ENCODE peak calls at places on chromosomes 5 and 9, in eight cellular contexts. P is neural progenitor cell, O is left ventricle myocardium inferior, I is upper lobe of right lung, E is fibroblast of lung, Q is ovary, W is BE2C, C is IMR-90. G is an unnamed sample. For H3K4me1, the result is how much of the 10 kb centered on the place peaks cover.

GRCh38 chr9:104682642-104683041 is 11.7 kb upstream of the OR13D1 start:
- DNase-seq in W (no peak), Q (no peak), E (peak), O (no peak), P (peak), I (no peak), C (peak), G (no peak)

GRCh38 chr9:35951736-35952135 is 6.2 kb downstream of the OR2S2 start:
- DNase-seq in E (peak), I (no peak), O (no peak), P (no peak), Q (no peak), C (peak), W (no peak), G (no peak)

GRCh38 chr5:131855452-131855851 is 58.6 kb upstream of the FNIP1 start:
- DNase-seq in I (no peak), C (no peak), O (no peak), P (no peak), W (no peak), E (no peak), Q (no peak), G (no peak)

GRCh38 chr5:68242743-68243142 is 27.2 kb downstream of the PIK3R1 start:
- DNase-seq in P (no peak), I (no peak), W (no peak), C (peak), Q (no peak), O (no peak), E (peak), G (no peak)

GRCh38 chr9:18036364-18036896 is 437.5 kb upstream of the ADAMTSL1 start:
- DNase-seq in P (no peak), Q (no peak), C (no peak), E (no peak), W (no peak), O (no peak), I (no peak), G (no peak)

GRCh38 chr9:83138422-83139135 is 75.6 kb upstream of the RASEF start:
- DNase-seq in O (no peak), C (no peak), P (no peak), E (no peak), I (no peak), W (no peak), Q (no peak), G (no peak)

GRCh38 chr5:179253730-179254129 is 91.5 kb downstream of the ADAMTS2 start:
- DNase-seq in E (no peak), Q (peak), W (no peak), C (no peak), I (peak), P (no peak), O (no peak), G (peak)

GRCh38 chr5:74616236-74617146 is 24.0 kb downstream of the ENC1 start:
- DNase-seq in E (no peak), Q (peak), W (peak), P (no peak), O (no peak), I (no peak), C (no peak), G (no peak)

GRCh38 chr9:131656356-131657030 is 83.4 kb downstream of the RAPGEF1 start:
- DNase-seq in O (peak), C (no peak), P (no peak), I (peak), Q (no peak), E (no peak), W (no peak), G (peak)

GRCh38 chr5:19099195-19099594 is 888.8 kb downstream of the CDH18 start:
- DNase-seq in I (no peak), P (no peak), E (no peak), W (no peak), Q (no peak), O (no peak), C (no peak), G (no peak)

GRCh38 chr9:35852876-35853865 is 17.0 kb downstream of the OR13J1 start:
- DNase-seq in W (no peak), C (no peak), E (no peak), Q (no peak), O (no peak), P (no peak), I (no peak), G (peak)

GRCh38 chr9:131402738-131403492 is 9.0 kb downstream of the PRRC2B start:
- DNase-seq in C (peak), E (peak), I (peak), W (no peak), O (peak), P (peak), Q (peak), G (peak)

GRCh38 chr9:745761-746414 is 95.6 kb upstream of the DMRT1 start:
- DNase-seq in Q (no peak), P (no peak), C (no peak), W (no peak), O (no peak), E (no peak), I (no peak), G (no peak)

GRCh38 chr5:86885489-86886225 is 267.9 kb downstream of the COX7C start:
- DNase-seq in W (no peak), P (no peak), I (no peak), C (no peak), O (no peak), Q (no peak), E (no peak), G (no peak)

GRCh38 chr5:102753889-102754498 is 1.1 kb upstream of the PAM start:
- DNase-seq in E (no peak), W (peak), P (no peak), I (peak), Q (no peak), C (no peak), O (no peak), G (peak)

GRCh38 chr5:15702102-15702501 is 202.1 kb downstream of the FBXL7 start:
- DNase-seq in C (peak), O (no peak), E (peak), P (no peak), Q (no peak), W (no peak), I (no peak), G (no peak)

GRCh38 chr5:176166427-176166826 is 71.8 kb upstream of the SIMC1 start:
- DNase-seq in C (peak), E (no peak), W (no peak), P (no peak), O (no peak), Q (no peak), I (no peak), G (no peak)

GRCh38 chr5:55546991-55547390 is 12.2 kb upstream of the PLPP1 start:
- DNase-seq in C (no peak), I (no peak), O (no peak), P (no peak), E (no peak), W (no peak), Q (no peak), G (no peak)

GRCh38 chr5:114174837-114175236 is 187.0 kb upstream of the KCNN2 start:
- DNase-seq in O (no peak), P (no peak), E (no peak), I (no peak), Q (no peak), W (no peak), C (peak), G (no peak)

GRCh38 chr5:15640116-15640515 is 140.1 kb downstream of the FBXL7 start:
- DNase-seq in Q (no peak), E (no peak), C (no peak), W (no peak), P (no peak), O (no peak), I (no peak), G (no peak)

GRCh38 chr9:120915854-120916495 is 10.6 kb downstream of the TRAF1 start:
- DNase-seq in E (no peak), O (no peak), I (no peak), C (no peak), W (no peak), P (no peak), Q (no peak), G (no peak)

DNA sequence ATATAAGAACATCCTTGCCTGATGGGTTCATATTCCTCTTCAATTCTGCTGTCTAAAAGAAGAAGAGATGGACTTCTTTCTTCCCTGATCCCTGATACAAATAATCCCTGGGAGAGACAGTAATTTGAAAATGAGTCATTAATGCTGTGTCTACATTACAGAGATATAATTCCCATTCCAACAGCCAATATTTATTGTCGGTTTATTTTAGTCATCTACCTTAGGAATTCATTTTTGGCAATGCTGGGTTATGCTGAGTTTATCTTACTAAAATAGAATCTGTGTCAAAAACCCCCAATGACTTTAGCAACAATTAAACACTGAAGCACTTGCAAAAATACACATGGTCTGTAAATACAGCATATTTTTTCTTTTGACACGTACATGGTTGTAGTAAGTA is 23.9 kb downstream of the ZNF474 start:
- DNase-seq in P (no peak), W (no peak), O (no peak), C (peak), E (peak), Q (no peak), I (no peak), G (no peak)
- H3K4me1 ChIP-seq in P (under half), W (under half), O (under half), C (under half), E (under half), Q (under half), I (under half), G (under half)

DNA sequence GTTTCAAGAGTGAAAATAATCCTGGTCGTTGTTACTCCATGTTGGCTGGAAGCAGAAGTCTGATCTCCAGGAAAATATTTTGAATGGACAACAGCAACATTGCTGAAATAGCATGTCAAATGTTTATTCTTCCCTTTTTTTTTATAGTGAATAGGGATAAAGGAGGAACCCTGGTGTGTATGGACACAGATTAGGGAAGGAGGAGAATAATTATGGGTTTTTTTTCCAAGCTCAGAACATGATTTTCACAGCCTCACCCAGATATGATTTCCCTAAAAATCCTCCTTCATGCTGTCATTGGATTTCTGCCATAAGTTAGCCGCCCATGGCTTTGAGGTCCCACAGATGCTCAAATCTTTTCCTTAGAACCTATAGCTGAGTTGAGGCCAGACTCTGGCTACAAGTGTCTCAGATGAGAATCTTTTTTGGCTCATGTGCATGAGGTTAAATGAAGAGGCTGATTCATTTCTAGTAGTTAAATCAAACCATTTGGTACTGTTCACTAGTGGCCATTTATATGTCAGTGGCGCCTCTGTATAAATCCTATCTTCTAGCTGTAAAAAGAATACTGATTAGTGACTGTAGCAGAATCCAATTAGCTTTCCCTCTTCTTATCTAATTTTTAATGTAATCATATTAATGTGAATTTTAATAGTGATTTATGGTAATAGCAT is 65.5 kb upstream of the LIFR start:
- DNase-seq in P (no peak), Q (no peak), W (no peak), O (no peak), I (no peak), E (peak), C (no peak), G (no peak)
- H3K4me3 ChIP-seq in P (no peak), Q (no peak), W (no peak), O (no peak), I (no peak), E (no peak), C (no peak), G (no peak)

GRCh38 chr5:107422494-107422893 is 248.2 kb downstream of the EFNA5 start:
- DNase-seq in I (no peak), Q (no peak), C (no peak), P (no peak), O (no peak), W (peak), E (no peak), G (no peak)

GRCh38 chr5:107425541-107426031 is 245.2 kb downstream of the EFNA5 start:
- DNase-seq in I (no peak), C (peak), W (no peak), P (no peak), E (peak), O (no peak), Q (no peak), G (no peak)

GRCh38 chr5:107424461-107424860 is 246.3 kb downstream of the EFNA5 start:
- DNase-seq in C (no peak), Q (no peak), I (no peak), P (no peak), E (peak), O (no peak), W (no peak), G (no peak)

GRCh38 chr5:107428303-107428761 is 242.4 kb downstream of the EFNA5 start:
- DNase-seq in P (no peak), W (no peak), O (no peak), C (no peak), Q (no peak), I (no peak), E (peak), G (no peak)

GRCh38 chr5:107426209-107426608 is 244.5 kb downstream of the EFNA5 start:
- DNase-seq in I (no peak), E (no peak), W (no peak), C (no peak), Q (no peak), O (no peak), P (no peak), G (no peak)
- H3K4me1 ChIP-seq in I (under half), E (under half), W (under half), C (under half), Q (under half), O (under half), P (under half), G (under half)

GRCh38 chr9:127924736-127925444 is 5.7 kb downstream of the PIP5KL1 start:
- DNase-seq in O (no peak), E (no peak), I (no peak), P (no peak), W (peak), Q (no peak), C (no peak), G (no peak)

GRCh38 chr9:127928232-127929043 is 2.1 kb downstream of the PIP5KL1 start:
- DNase-seq in E (no peak), O (no peak), Q (no peak), C (no peak), P (no peak), W (no peak), I (no peak), G (no peak)

GRCh38 chr9:127927457-127928231 is 2.9 kb downstream of the PIP5KL1 start:
- DNase-seq in I (peak), O (no peak), Q (no peak), C (no peak), P (peak), W (no peak), E (no peak), G (no peak)

GRCh38 chr9:127926961-127927456 is 3.6 kb downstream of the PIP5KL1 start:
- DNase-seq in O (no peak), I (no peak), W (no peak), P (no peak), C (no peak), Q (no peak), E (no peak), G (no peak)

GRCh38 chr9:127925959-127926949 is 4.3 kb downstream of the PIP5KL1 start:
- DNase-seq in C (no peak), E (no peak), P (no peak), O (no peak), W (no peak), I (no peak), Q (no peak), G (no peak)
- H3K4me3 ChIP-seq in C (no peak), E (peak), P (peak), O (peak), W (no peak), I (peak), Q (no peak), G (no peak)

GRCh38 chr9:136624184-136624951 is 38.3 kb upstream of the EGFL7 start:
- DNase-seq in W (no peak), Q (no peak), O (no peak), E (no peak), I (no peak), P (no peak), C (no peak), G (peak)
- H3K4me1 ChIP-seq in W (under half), Q (under half), O (under half), E (under half), I (half or more), P (under half), C (under half), G (half or more)

GRCh38 chr5:140794594-140795258 is at the start of gene PCDHA2:
- DNase-seq in O (no peak), C (no peak), I (no peak), E (peak), W (peak), P (peak), Q (no peak), G (no peak)
- H3K4me3 ChIP-seq in O (peak), C (no peak), I (peak), E (peak), W (peak), P (peak), Q (peak), G (peak)

DNA sequence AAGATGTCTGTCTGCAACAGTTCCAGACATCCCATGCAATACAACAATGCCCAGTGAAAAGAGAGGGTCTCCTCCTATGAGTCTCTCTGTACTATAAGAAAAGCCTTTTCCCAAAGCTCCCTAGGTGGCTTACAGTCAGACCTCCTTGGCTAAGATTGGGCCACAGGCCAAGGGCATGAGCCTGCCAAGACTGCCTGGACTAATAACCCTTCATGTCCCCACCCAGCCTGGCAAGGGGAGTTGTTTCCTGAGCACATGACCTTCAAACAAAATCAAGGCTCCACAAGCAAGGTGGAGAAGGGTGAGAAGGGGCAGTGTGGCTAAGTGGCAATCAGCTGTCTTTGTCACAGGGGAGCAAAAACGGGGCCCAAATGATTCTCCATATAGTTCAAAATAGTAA is 75.6 kb upstream of the ZSWIM6 start:
- DNase-seq in I (peak), C (no peak), W (no peak), Q (no peak), P (no peak), O (peak), E (peak), G (no peak)
- H3K4me1 ChIP-seq in I (under half), C (under half), W (under half), Q (under half), P (under half), O (under half), E (under half), G (under half)

GRCh38 chr5:111968459-111968858 is 211.5 kb upstream of the NREP start:
- DNase-seq in P (no peak), Q (no peak), W (no peak), C (peak), I (no peak), O (no peak), E (peak), G (no peak)
- H3K4me3 ChIP-seq in P (no peak), Q (no peak), W (no peak), C (no peak), I (no peak), O (no peak), E (no peak), G (no peak)

DNA sequence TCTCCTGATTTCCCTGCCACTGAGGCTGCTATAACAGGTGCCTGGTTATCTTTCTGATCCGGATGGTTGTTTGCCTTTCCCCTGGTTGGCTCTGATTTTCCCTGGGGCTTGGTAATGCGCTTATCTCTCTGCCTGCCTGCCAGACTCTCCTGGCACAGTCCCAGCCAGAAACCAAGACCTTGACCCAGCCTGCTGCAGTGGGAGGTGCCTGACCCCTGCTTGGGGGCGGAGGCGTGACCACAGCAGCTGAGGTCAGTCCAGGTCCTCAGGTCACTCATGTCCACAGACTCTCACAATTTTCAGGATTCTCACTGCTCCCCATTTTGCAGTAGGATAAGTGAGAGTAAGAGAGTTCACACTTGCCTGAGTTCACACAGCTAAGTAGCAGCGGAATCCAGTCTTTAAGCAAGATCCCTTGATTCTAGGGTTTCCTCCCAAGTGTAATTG is 24.4 kb upstream of the SYNPO start:
- DNase-seq in P (no peak), W (peak), I (no peak), C (no peak), O (peak), E (peak), Q (peak), G (no peak)
- H3K4me1 ChIP-seq in P (under half), W (under half), I (half or more), C (under half), O (half or more), E (under half), Q (half or more), G (under half)

DNA sequence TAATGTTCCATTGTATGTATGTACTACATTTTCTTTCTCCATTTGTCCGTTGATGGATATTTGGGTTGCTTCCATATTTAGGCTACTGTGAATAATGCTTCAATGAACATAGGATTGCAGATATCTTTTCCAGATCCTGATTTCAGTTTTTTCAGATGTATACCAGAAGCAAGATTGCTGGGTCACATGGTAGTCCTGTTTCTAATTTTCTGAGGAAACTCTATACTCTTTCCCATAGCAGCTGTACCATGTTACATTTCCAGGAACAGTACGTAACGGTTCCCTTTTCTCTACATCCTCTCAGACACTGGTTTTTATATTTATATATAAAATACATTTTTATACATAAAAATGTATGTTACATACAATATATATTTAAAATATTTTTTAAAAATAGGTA is 121.8 kb downstream of the GCNT1 start:
- DNase-seq in Q (no peak), I (no peak), W (no peak), E (no peak), O (no peak), P (no peak), C (no peak), G (no peak)
- H3K4me3 ChIP-seq in Q (no peak), I (no peak), W (no peak), E (no peak), O (no peak), P (no peak), C (no peak), G (no peak)

G was measured in spleen.